ENCODE peak calls at places on chromosome 2, in five cellular contexts. One of them, this sample, is unnamed.

GRCh38 chr2:146814971-146815370 is 1029.9 kb upstream of the ACVR2A start:
- DNase-seq in A549: no peak
- DNase-seq in GM12878: no peak
- DNase-seq in K562: no peak
- DNase-seq in stomach: no peak
- DNase-seq in this sample: no peak

GRCh38 chr2:9310827-9311226 is 104.2 kb downstream of the ASAP2 start:
- DNase-seq in A549: no peak
- DNase-seq in GM12878: no peak
- DNase-seq in K562: no peak
- DNase-seq in stomach: no peak
- DNase-seq in this sample: no peak

GRCh38 chr2:51760441-51760840 is 728.5 kb upstream of the NRXN1 start:
- DNase-seq in A549: no peak
- DNase-seq in GM12878: no peak
- DNase-seq in K562: no peak
- DNase-seq in stomach: no peak
- DNase-seq in this sample: no peak

GRCh38 chr2:953975-954686 is 3.5 kb downstream of the SNTG2 start:
- DNase-seq in A549: peak; percentile 20
- DNase-seq in GM12878: no peak
- DNase-seq in K562: no peak
- DNase-seq in stomach: no peak
- DNase-seq in this sample: no peak

GRCh38 chr2:234500394-234501006 is 3.6 kb upstream of the ARL4C start:
- DNase-seq in A549: peak; percentile 83
- DNase-seq in GM12878: peak; percentile 53
- DNase-seq in K562: peak; percentile 23
- DNase-seq in stomach: peak; percentile 60
- DNase-seq in this sample: no peak

GRCh38 chr2:217256261-217256660 is 396.4 kb upstream of the TNP1 start:
- DNase-seq in A549: no peak
- DNase-seq in GM12878: no peak
- DNase-seq in K562: no peak
- DNase-seq in stomach: no peak
- DNase-seq in this sample: no peak

GRCh38 chr2:200406379-200406778 is 99.9 kb downstream of the SPATS2L start:
- DNase-seq in A549: no peak
- DNase-seq in GM12878: no peak
- DNase-seq in K562: no peak
- DNase-seq in stomach: no peak
- DNase-seq in this sample: no peak

GRCh38 chr2:99865818-99866676 is 276.3 kb downstream of the AFF3 start:
- DNase-seq in A549: no peak
- DNase-seq in GM12878: no peak
- DNase-seq in K562: no peak
- DNase-seq in stomach: no peak
- DNase-seq in this sample: no peak

GRCh38 chr2:34115076-34115475 is 516.0 kb upstream of the FAM98A start:
- DNase-seq in A549: no peak
- DNase-seq in GM12878: no peak
- DNase-seq in K562: no peak
- DNase-seq in stomach: no peak
- DNase-seq in this sample: no peak

GRCh38 chr2:48699377-48699951 is 56.1 kb downstream of the LHCGR start:
- DNase-seq in A549: no peak
- DNase-seq in GM12878: no peak
- DNase-seq in K562: no peak
- DNase-seq in stomach: no peak
- DNase-seq in this sample: no peak

GRCh38 chr2:113217455-113218282 is 43.9 kb downstream of the PSD4 start:
- DNase-seq in A549: peak; percentile 57
- DNase-seq in GM12878: no peak
- DNase-seq in K562: no peak
- DNase-seq in stomach: no peak
- DNase-seq in this sample: no peak

GRCh38 chr2:240288087-240288521 is 147.4 kb upstream of the GPC1 start:
- DNase-seq in A549: no peak
- DNase-seq in GM12878: no peak
- DNase-seq in K562: no peak
- DNase-seq in stomach: no peak
- DNase-seq in this sample: no peak

GRCh38 chr2:74659462-74659861 is 5.4 kb downstream of the SEMA4F start:
- DNase-seq in A549: no peak
- DNase-seq in GM12878: no peak
- DNase-seq in K562: peak; percentile 49
- DNase-seq in stomach: no peak
- DNase-seq in this sample: no peak

GRCh38 chr2:217316743-217317142 is 456.9 kb upstream of the TNP1 start:
- DNase-seq in A549: no peak
- DNase-seq in GM12878: peak; percentile 30
- DNase-seq in K562: no peak
- DNase-seq in stomach: no peak
- DNase-seq in this sample: no peak

GRCh38 chr2:231110551-231110950 is 14.3 kb downstream of the HTR2B start:
- DNase-seq in A549: no peak
- DNase-seq in GM12878: no peak
- DNase-seq in K562: no peak
- DNase-seq in stomach: no peak
- DNase-seq in this sample: no peak

DNA sequence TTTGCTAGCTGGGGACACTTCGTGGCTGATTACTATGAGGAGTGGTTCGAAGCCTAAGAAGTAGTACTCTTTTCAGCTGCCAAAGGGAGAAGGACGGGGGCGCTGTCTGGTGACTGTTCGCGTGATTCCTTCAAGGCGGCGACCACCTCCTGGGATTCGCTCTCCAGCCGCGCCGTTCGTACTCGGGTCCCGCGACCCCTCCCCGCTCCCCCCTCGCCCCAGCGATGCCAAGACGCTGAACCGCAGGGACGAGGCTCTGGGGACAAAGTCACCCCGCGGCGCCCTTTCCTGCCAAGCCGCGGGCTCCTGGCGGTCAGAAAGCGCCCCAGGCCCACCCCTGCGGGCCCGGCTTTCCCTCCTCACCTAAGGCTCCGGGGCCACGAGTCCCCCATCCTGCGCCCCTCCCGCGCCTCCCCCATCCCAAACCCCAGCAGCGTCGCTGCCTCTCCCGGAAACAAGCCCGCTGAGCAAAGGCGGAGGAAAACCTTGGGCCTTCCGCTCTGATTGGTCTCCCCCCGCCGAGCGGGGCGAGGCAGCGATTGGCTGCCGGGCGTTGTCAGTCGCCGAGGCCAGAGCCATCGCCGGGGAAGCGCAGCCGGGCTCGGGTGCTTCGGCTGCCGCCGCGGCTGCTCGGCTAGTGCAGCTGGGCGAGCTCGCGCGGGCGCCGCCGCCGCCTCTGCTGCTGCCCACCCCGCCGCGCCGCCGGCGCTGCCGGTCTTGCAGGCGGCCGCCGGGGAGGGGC is 404.3 kb downstream of the XIRP2 start:
- DNase-seq in A549: peak; percentile 80
- DNase-seq in GM12878: no peak
- DNase-seq in K562: peak; percentile 58
- DNase-seq in stomach: peak; percentile 75
- DNase-seq in this sample: peak; percentile 77
- TF ChIP-seq EP300 in A549: no peak
- TF ChIP-seq EP300 in GM12878: no peak
- TF ChIP-seq EP300 in K562: no peak
- TF ChIP-seq EP300 in stomach: no peak
- TF ChIP-seq EP300 in this sample: no peak

GRCh38 chr2:101119431-101119830 is 31.8 kb downstream of the TBC1D8 start:
- DNase-seq in A549: no peak
- DNase-seq in GM12878: no peak
- DNase-seq in K562: no peak
- DNase-seq in stomach: peak; percentile 53
- DNase-seq in this sample: no peak
- TF ChIP-seq POLR2A in A549: no peak
- TF ChIP-seq POLR2A in GM12878: no peak
- TF ChIP-seq POLR2A in K562: no peak
- TF ChIP-seq POLR2A in stomach: no peak
- TF ChIP-seq POLR2A in this sample: no peak

GRCh38 chr2:8028436-8028835 is 653.4 kb upstream of the ID2 start:
- DNase-seq in A549: no peak
- DNase-seq in GM12878: no peak
- DNase-seq in K562: no peak
- DNase-seq in stomach: no peak
- DNase-seq in this sample: no peak

GRCh38 chr2:8030694-8031303 is 651.1 kb upstream of the ID2 start:
- DNase-seq in A549: no peak
- DNase-seq in GM12878: no peak
- DNase-seq in K562: no peak
- DNase-seq in stomach: no peak
- DNase-seq in this sample: no peak

GRCh38 chr2:8027387-8027786 is 654.5 kb upstream of the ID2 start:
- DNase-seq in A549: no peak
- DNase-seq in GM12878: no peak
- DNase-seq in K562: no peak
- DNase-seq in stomach: no peak
- DNase-seq in this sample: no peak

GRCh38 chr2:8028036-8028435 is 653.8 kb upstream of the ID2 start:
- DNase-seq in A549: no peak
- DNase-seq in GM12878: no peak
- DNase-seq in K562: no peak
- DNase-seq in stomach: no peak
- DNase-seq in this sample: no peak

DNA sequence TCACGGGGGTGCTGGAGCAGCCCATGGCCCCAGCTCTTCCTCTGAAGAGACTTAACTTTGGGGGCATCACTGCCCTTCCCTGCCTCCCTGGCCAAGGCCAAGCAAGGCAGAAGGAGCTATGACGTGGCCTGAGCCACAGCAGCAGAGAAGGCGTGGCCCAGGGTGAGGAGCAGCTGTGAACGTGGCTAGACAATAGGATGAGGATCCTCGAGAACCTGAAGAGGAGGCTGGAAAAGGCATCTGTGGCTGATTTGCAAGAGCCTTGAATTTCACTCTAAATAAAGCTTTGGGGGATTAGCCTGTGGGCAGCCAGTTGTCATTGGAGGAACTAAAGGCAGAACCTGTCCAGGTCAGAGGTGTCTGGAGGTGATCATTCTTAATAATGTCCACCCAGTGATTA is 652.9 kb upstream of the ID2 start:
- DNase-seq in A549: no peak
- DNase-seq in GM12878: no peak
- DNase-seq in K562: no peak
- DNase-seq in stomach: no peak
- DNase-seq in this sample: no peak
- TF ChIP-seq EP300 in A549: no peak
- TF ChIP-seq EP300 in GM12878: no peak
- TF ChIP-seq EP300 in K562: no peak
- TF ChIP-seq EP300 in stomach: no peak
- TF ChIP-seq EP300 in this sample: no peak

DNA sequence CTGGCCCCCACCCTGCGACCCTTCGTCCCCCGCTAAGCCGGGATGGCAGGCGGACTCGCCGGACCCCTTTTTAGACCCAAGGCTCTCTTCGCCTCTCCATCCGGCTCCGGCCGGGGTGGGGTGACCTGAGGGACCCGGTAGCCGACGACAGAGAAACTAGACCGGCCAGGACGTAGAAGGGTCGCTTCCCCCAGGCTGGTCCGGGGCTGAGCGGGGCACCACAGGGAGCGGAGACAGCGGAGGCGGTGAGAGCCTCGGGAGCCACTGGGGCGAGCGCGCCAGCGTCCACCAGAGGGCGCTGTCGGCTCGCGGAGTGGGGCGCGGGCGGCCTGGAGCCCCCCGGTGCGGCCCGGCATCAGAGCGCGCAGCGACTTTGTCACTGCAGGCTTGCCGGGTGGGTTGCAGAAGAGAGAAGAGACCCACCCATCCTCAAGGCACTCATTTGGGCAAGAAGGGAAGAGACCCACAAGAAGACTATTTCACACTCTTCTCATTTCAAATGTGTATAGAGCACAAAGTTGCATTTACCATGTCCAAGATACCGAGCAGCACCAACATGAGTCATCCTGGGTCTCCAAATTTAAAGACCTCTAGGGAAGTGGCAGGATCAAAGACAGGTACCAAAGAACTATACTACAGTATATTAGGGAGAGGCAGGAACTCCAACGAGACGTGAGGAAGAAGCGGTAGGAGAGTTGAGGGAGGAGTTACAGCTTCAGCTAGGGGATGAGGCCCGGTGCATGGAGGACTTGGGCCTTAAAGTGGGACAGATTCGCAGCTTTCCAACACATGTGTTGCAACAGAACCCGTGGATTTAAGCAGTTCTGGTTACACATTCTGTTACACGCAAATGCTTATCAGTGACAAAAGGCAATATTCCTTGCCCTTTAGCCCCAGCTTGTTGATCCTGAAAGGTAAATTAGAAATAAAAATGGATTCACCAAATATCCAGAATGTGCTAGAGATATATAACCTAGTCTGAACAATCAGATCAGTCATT is 7.6 kb upstream of the PRKCE start:
- DNase-seq in A549: peak; percentile 61
- DNase-seq in GM12878: no peak
- DNase-seq in K562: peak; percentile 75
- DNase-seq in stomach: peak; percentile 79
- DNase-seq in this sample: peak; percentile 76
- TF ChIP-seq POLR2A in A549: no peak
- TF ChIP-seq POLR2A in GM12878: no peak
- TF ChIP-seq POLR2A in K562: no peak
- TF ChIP-seq POLR2A in stomach: no peak
- TF ChIP-seq POLR2A in this sample: peak; percentile 27

This sample was measured in ovary.